ENCODE peak calls at places on chromosomes 2 and 18, in ten cellular contexts. V is stomach, N is H9, Y is breast epithelium, A is heart right ventricle, T is mesenchymal stem cell, C is tibial nerve, L is vagina, O is fibroblast of lung, X is MM.1S. H is an unnamed sample. For H3K27me3, H3K9me3 and H3K4me1, the result is how much of the 10 kb centered on the place peaks cover.

GRCh38 chr2:96832751-96833507 is 10.9 kb downstream of the ANKRD23 start:
- DNase-seq in O (peak), X (no peak), A (peak), V (peak), Y (peak), N (peak), C (peak), L (no peak), T (peak), H (no peak)

GRCh38 chr2:207729465-207729998 is 18.1 kb downstream of the CCNYL1 start:
- DNase-seq in N (no peak), L (no peak), Y (no peak), V (no peak), C (no peak), T (no peak), A (no peak), O (no peak), X (no peak), H (no peak)

GRCh38 chr2:207231106-207231860 is 65.5 kb upstream of the KLF7 start:
- DNase-seq in C (no peak), L (no peak), Y (no peak), V (no peak), A (no peak), X (no peak), O (no peak), T (no peak), N (no peak), H (no peak)

GRCh38 chr18:3180325-3180724 is 39.4 kb downstream of the MYOM1 start:
- DNase-seq in Y (no peak), T (peak), X (no peak), C (no peak), V (no peak), A (no peak), L (no peak), O (peak), N (no peak), H (no peak)

GRCh38 chr18:57921708-57922107 is 118.6 kb upstream of the ATP8B1 start:
- DNase-seq in X (no peak), Y (no peak), A (no peak), L (peak), N (no peak), O (peak), T (peak), V (no peak), C (no peak), H (no peak)

GRCh38 chr2:105652014-105652796 is 92.5 kb upstream of the NCK2 start:
- DNase-seq in O (no peak), Y (no peak), N (peak), X (no peak), C (no peak), V (peak), T (no peak), L (peak), A (no peak), H (no peak)

GRCh38 chr18:32910694-32911296 is 138.0 kb upstream of the KLHL14 start:
- DNase-seq in C (no peak), N (no peak), A (no peak), X (no peak), T (no peak), L (no peak), Y (no peak), O (no peak), V (no peak), H (no peak)

GRCh38 chr18:54240629-54241107 is 16.2 kb upstream of the MBD2 start:
- DNase-seq in L (no peak), O (peak), X (no peak), Y (peak), C (peak), A (no peak), V (no peak), N (no peak), T (no peak), H (no peak)

GRCh38 chr2:217371681-217372297 is 511.9 kb upstream of the TNP1 start:
- DNase-seq in L (no peak), C (no peak), Y (peak), A (no peak), T (no peak), V (no peak), X (no peak), O (no peak), N (no peak), H (no peak)

GRCh38 chr2:26035110-26035728 is 1.3 kb downstream of the RAB10 start:
- DNase-seq in N (no peak), L (no peak), A (no peak), Y (no peak), T (peak), V (no peak), O (no peak), X (no peak), C (no peak), H (no peak)

GRCh38 chr18:9782073-9782857 is 74.2 kb downstream of the RAB31 start:
- DNase-seq in V (no peak), O (peak), A (no peak), L (no peak), N (no peak), Y (no peak), T (peak), X (no peak), C (no peak), H (no peak)

DNA sequence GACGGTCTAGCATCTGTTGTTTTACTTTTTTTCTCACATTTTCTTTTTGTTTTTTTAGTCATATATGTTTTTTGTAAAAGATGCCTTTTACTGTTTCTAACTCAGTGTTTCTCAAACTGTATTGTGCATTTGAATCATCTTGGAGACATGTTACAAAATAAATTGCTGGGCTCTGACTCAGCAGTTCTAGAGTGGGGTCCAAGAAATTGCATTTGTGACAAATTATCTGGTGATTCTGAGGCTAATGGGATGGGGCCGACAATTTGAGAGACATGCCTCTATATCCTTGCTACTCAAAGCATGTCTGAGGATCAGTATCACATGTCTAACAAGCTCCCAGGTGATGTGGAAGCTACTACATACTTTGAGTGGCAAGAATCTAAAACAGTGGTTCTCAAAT is 478.8 kb downstream of the PLCL1 start:
- DNase-seq in N (no peak), V (no peak), A (no peak), Y (no peak), C (no peak), T (no peak), L (no peak), O (peak), X (no peak), H (no peak)
- H3K27me3 ChIP-seq in N (under half), V (under half), A (under half), Y (under half), C (under half), T (under half), L (under half), O (under half), X (under half), H (under half)

GRCh38 chr2:95695613-95696012 is 103.8 kb downstream of the TRIM43 start:
- DNase-seq in A (peak), L (no peak), V (no peak), X (no peak), Y (no peak), N (no peak), T (no peak), O (no peak), C (peak), H (no peak)
- H3K9me3 ChIP-seq in A (under half), L (under half), V (under half), X (under half), Y (under half), N (under half), T (under half), O (under half), C (under half), H (under half)

GRCh38 chr2:230871361-230872150 is 6.8 kb downstream of the ITM2C start:
- DNase-seq in V (peak), Y (no peak), T (no peak), C (no peak), N (no peak), L (no peak), A (no peak), X (peak), O (no peak), H (no peak)
- H3K4me1 ChIP-seq in V (half or more), Y (under half), T (half or more), C (half or more), N (under half), L (under half), A (under half), X (half or more), O (under half), H (half or more)

GRCh38 chr2:176072951-176073904 is 10.5 kb downstream of the EVX2 start:
- DNase-seq in T (no peak), X (no peak), C (no peak), A (no peak), Y (no peak), O (no peak), V (no peak), L (no peak), N (peak), H (no peak)

GRCh38 chr2:176076063-176076462 is 7.7 kb downstream of the EVX2 start:
- DNase-seq in N (no peak), X (no peak), A (no peak), T (no peak), C (no peak), V (no peak), L (no peak), O (no peak), Y (no peak), H (no peak)

GRCh38 chr2:176075476-176075875 is 8.3 kb downstream of the EVX2 start:
- DNase-seq in L (no peak), A (no peak), C (no peak), T (no peak), X (no peak), Y (no peak), V (no peak), O (no peak), N (peak), H (no peak)

GRCh38 chr2:176072292-176072669 is 11.5 kb downstream of the EVX2 start:
- DNase-seq in C (no peak), A (no peak), V (no peak), L (no peak), Y (no peak), N (no peak), X (no peak), T (no peak), O (no peak), H (no peak)

GRCh38 chr2:176074919-176075425 is 8.8 kb downstream of the EVX2 start:
- DNase-seq in Y (no peak), L (no peak), C (no peak), X (no peak), A (no peak), O (no peak), T (no peak), V (no peak), N (no peak), H (no peak)
- H3K27me3 ChIP-seq in Y (under half), L (under half), C (half or more), X (under half), A (half or more), O (half or more), T (half or more), V (under half), N (half or more), H (half or more)

GRCh38 chr2:395886-396285 is 108.0 kb upstream of the ALKAL2 start:
- DNase-seq in T (no peak), X (no peak), V (no peak), Y (no peak), O (no peak), N (no peak), L (no peak), C (no peak), A (no peak), H (no peak)
- H3K9me3 ChIP-seq in T (under half), X (under half), V (under half), Y (under half), O (under half), N (under half), L (under half), C (under half), A (under half), H (under half)

GRCh38 chr2:11187083-11187619 is 31.9 kb downstream of the SLC66A3 start:
- DNase-seq in V (no peak), L (no peak), N (no peak), O (peak), X (no peak), A (no peak), T (peak), Y (no peak), C (no peak), H (no peak)
- H3K4me1 ChIP-seq in V (under half), L (under half), N (under half), O (under half), X (under half), A (under half), T (under half), Y (under half), C (under half), H (under half)

GRCh38 chr2:158756976-158757375 is 38.1 kb upstream of the DAPL1 start:
- DNase-seq in A (no peak), V (no peak), T (no peak), X (no peak), O (no peak), N (no peak), C (no peak), L (no peak), Y (no peak), H (no peak)
- H3K27me3 ChIP-seq in A (under half), V (under half), T (under half), X (under half), O (under half), N (under half), C (under half), L (under half), Y (under half), H (under half)

GRCh38 chr2:95274291-95275150 is at the start of gene PROM2:
- DNase-seq in T (no peak), Y (peak), L (no peak), X (no peak), N (peak), A (no peak), O (no peak), V (peak), C (no peak), H (no peak)
- H3K9me3 ChIP-seq in T (under half), Y (under half), L (under half), X (under half), N (under half), A (under half), O (under half), V (under half), C (under half), H (under half)

H was measured in thoracic aorta.